ENCODE peak calls at places on chromosomes 11 and 22, in nine cellular contexts. I, N, A, V, K, Y, X, S and T are unnamed samples.

GRCh38 chr22:24894998-24895397 is 51.5 kb downstream of the LHFPL7 start:
- DNase-seq in V (peak), S (no peak), A (peak), I (no peak), X (no peak), N (no peak), K (peak), Y (peak), T (no peak)

GRCh38 chr22:20547029-20547428 is 39.6 kb downstream of the MED15 start:
- DNase-seq in N (no peak), X (no peak), V (no peak), S (no peak), A (no peak), Y (no peak), K (no peak), I (no peak), T (no peak)

GRCh38 chr22:29670615-29671014 is 49.2 kb upstream of the CABP7 start:
- DNase-seq in N (no peak), X (no peak), A (no peak), S (no peak), K (no peak), V (no peak), I (no peak), Y (no peak), T (no peak)

GRCh38 chr11:69938206-69938605 is 119.0 kb upstream of the FGF3 start:
- DNase-seq in Y (no peak), A (no peak), N (no peak), X (no peak), K (no peak), S (no peak), I (no peak), V (no peak), T (no peak)

GRCh38 chr11:86990520-86990919 is 35.3 kb upstream of the FZD4 start:
- DNase-seq in Y (no peak), A (no peak), I (no peak), N (no peak), K (no peak), X (no peak), V (no peak), S (no peak), T (no peak)

GRCh38 chr22:49648053-49648452 is 179.6 kb downstream of the BRD1 start:
- DNase-seq in V (no peak), Y (no peak), N (no peak), A (no peak), K (no peak), X (no peak), I (no peak), S (no peak), T (no peak)

GRCh38 chr11:134955281-134955680 is 543.2 kb upstream of the B3GAT1 start:
- DNase-seq in I (no peak), A (no peak), K (no peak), S (no peak), X (no peak), Y (no peak), V (no peak), N (no peak), T (no peak)

GRCh38 chr11:69229521-69229920 is 64.4 kb upstream of the MYEOV start:
- DNase-seq in N (no peak), S (no peak), V (no peak), K (no peak), X (no peak), A (no peak), Y (no peak), I (no peak), T (no peak)

GRCh38 chr22:45064313-45065268 is 54.8 kb upstream of the PHF21B start:
- DNase-seq in S (no peak), A (no peak), V (peak), Y (no peak), I (no peak), N (peak), X (peak), K (no peak), T (peak)

GRCh38 chr22:26848244-26848920 is 191.0 kb downstream of the MIAT start:
- DNase-seq in S (no peak), Y (no peak), K (no peak), A (peak), X (no peak), N (no peak), V (no peak), I (no peak), T (no peak)

GRCh38 chr11:20962581-20962980 is 293.2 kb downstream of the NELL1 start:
- DNase-seq in K (no peak), X (no peak), S (no peak), V (no peak), I (no peak), A (no peak), N (no peak), Y (no peak), T (no peak)

GRCh38 chr11:97290444-97291041 is 900.7 kb downstream of the JRKL start:
- DNase-seq in Y (no peak), V (no peak), X (no peak), K (no peak), N (no peak), S (no peak), A (no peak), I (no peak), T (no peak)

GRCh38 chr11:19524171-19524671 is 188.4 kb upstream of the NAV2 start:
- DNase-seq in Y (peak), A (no peak), S (no peak), X (no peak), N (no peak), K (no peak), V (no peak), I (no peak), T (no peak)

GRCh38 chr11:86672007-86672621 is at the start of gene ME3:
- DNase-seq in K (peak), S (peak), X (peak), N (no peak), I (peak), A (peak), Y (peak), V (peak), T (peak)